ENCODE peak calls at places on chromosomes 7 and 10, in four cellular contexts. A, H, Q and C are unnamed samples.

GRCh38 chr7:120867932-120868331 is 10.0 kb upstream of the TSPAN12 start:
- DNase-seq in A (no peak), Q (no peak), H (no peak), C (no peak)

GRCh38 chr7:47088329-47089067 is 493.4 kb downstream of the TNS3 start:
- DNase-seq in Q (peak; percentile 77), H (peak; percentile 67), A (peak; percentile 65), C (no peak)

GRCh38 chr7:98565114-98565513 is 52.0 kb upstream of the NPTX2 start:
- DNase-seq in Q (no peak), H (no peak), A (no peak), C (no peak)

GRCh38 chr7:37062019-37062418 is 337.7 kb upstream of the AOAH start:
- DNase-seq in H (peak; percentile 44), Q (no peak), A (no peak), C (no peak)

GRCh38 chr7:150325110-150325611 is 1.8 kb upstream of the ACTR3C start:
- DNase-seq in A (no peak), H (peak; percentile 17), Q (no peak), C (no peak)

GRCh38 chr7:128164061-128164954 is 76.8 kb upstream of the LEP start:
- DNase-seq in H (peak; percentile 86), A (no peak), Q (peak; percentile 77), C (no peak)

GRCh38 chr10:63268798-63269503 is 135.8 kb downstream of the NRBF2 start:
- DNase-seq in A (peak; percentile 93), H (peak; percentile 97), Q (peak; percentile 81), C (peak; percentile 52)

GRCh38 chr7:148915211-148915610 is 31.1 kb upstream of the EZH2 start:
- DNase-seq in H (no peak), Q (no peak), A (no peak), C (no peak)

GRCh38 chr10:129727071-129727470 is 237.0 kb downstream of the EBF3 start:
- DNase-seq in A (no peak), H (no peak), Q (no peak), C (no peak)

GRCh38 chr10:46226900-46227558 is 59.8 kb upstream of the ANTXRL start:
- DNase-seq in H (no peak), A (no peak), Q (no peak), C (no peak)

GRCh38 chr10:132878730-132879407 is 63.5 kb downstream of the CFAP46 start:
- DNase-seq in H (no peak), A (no peak), Q (no peak), C (no peak)

GRCh38 chr7:29278362-29279070 is 83.9 kb downstream of the CHN2 start:
- DNase-seq in H (no peak), Q (no peak), A (no peak), C (no peak)

GRCh38 chr7:47185839-47186238 is 396.1 kb downstream of the TNS3 start:
- DNase-seq in H (no peak), A (no peak), Q (no peak), C (no peak)

GRCh38 chr7:99006739-99007424 is 128.6 kb downstream of the TRRAP start:
- DNase-seq in Q (no peak), A (no peak), H (no peak), C (no peak)

GRCh38 chr10:70052462-70053211 is at the start of gene MACROH2A2:
- DNase-seq in Q (peak; percentile 73), A (peak; percentile 59), H (peak; percentile 66), C (no peak)
- TF ChIP-seq CTCF in Q (no peak), A (peak; percentile 10), H (peak; percentile 44), C (no peak)

DNA sequence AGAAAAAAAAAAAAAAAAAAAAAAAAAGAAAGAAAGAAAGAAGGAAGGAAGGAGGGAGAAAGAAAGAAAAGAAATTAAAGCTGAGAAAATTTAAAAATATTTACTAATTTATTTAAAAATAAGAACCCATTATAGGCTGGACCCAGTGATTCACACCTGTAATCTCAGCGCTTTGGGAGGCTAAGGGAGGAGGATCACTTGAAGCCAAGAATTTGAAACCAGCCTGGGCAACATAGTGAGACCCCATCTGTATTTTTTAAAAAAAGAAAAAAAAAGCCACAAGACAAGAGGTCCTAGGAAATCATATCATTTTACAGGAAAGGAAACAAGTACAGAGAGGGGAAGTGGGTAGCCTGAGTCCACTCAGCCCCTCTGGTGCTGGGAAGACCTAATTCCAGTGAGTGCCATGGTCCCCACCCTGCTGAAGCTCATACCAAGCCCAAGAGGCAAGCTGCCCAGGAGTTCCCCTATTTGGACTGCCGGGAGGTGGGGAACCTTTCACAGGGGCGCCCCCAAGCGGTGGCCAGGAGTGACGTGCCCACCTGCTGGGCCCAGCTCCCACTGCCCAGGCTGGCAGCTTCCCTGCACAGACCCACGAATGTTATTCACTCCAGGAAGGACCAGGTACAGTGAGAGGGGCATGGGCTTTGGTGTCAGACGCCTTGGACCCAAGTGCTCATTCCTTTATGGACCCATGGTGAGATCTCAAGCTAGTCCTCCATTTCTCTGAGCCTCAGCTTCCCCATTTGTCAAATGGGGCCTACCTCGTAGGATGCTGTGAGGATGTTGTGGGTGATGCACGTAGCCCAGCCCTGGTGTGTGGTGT is 133.6 kb downstream of the ZMIZ1 start:
- DNase-seq in H (peak; percentile 29), Q (peak; percentile 75), A (no peak), C (peak; percentile 39)
- TF ChIP-seq CTCF in H (peak; percentile 55), Q (peak; percentile 80), A (peak; percentile 53), C (no peak)

DNA sequence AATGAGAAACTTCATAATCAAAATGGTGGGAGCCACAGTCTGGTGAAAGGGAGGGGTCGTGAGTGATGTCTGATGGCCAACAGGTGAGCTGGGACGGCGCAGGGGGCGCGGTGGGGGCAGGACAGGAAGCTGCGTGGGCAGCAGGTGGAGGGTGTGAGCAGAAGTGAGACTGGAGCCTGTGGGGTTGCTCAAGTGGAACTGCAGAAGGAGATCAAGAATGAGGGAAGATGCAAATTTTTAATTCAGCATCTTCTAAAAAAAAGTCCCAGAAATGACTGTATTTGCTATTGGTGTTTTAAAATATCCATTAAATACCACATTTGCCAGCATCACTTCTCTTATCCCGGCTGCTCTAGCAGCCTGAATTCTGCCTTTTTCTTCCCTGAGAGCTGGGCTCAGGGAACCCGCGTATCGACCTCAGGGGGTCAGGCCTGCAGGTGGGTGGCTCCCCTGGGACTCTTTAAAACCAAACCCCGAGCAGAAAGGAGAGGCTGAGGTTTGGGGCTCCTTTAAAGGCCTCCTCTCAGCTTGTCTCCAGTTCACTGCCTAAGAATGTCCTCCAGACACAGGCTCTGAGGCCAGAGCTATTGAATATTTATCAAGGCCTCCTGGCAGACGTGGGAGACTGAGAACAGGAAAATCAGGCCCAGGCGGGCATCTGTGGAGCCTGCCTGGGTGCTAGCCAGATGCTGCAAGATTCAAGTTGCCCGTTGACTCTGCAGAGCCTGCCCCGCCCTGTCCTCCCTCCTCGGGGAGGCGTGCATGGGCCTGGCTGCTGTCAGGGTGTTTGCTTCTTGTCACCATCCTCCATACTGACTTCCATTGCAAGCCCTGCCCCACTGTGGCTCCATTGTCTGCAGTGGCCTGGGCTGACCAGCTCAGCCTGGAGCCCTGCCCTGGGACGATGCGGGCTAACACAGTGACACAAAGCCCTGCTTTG is 53.9 kb downstream of the SYPL1 start:
- DNase-seq in Q (peak; percentile 69), A (no peak), H (no peak), C (peak; percentile 77)
- TF ChIP-seq CTCF in Q (no peak), A (no peak), H (no peak), C (no peak)

DNA sequence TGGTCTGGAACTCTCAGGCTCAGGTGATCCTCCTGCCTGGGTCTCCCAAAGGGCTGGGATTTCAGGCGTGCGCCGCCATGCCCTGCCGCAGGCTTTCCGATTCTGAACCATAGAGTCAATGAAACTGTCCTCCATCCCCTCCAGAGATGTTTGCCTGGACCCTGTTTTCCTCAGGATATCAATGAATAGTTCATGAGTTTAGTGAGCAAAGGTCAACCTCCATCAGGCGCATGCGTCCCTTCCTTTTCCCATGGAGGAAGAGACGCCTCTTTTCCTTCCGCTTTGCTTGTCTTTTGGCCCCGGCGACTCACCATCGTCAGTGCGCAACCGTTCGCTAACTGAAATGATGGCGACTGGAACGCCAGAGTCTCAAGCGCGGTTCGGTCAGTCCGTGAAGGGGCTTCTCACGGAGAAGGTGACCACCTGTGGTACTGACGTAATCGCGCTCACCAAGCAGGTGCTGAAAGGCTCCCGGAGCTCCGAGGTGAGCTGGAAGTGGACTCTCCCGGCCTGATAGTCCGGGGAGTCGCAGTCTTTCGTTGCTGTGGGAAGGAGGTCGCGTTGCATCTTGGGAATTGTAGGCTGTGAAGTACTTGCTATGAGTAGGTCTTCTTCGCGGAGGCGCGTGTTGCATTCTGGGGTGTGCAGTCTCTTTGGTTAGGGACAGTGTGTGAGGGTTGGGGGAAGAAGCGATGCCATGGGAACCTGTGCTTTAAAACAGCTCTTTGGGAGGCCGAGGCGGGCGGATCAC is at the start of gene BORCS7:
- DNase-seq in H (peak; percentile 97), Q (peak; percentile 81), A (peak; percentile 95), C (peak; percentile 72)
- TF ChIP-seq CTCF in H (no peak), Q (no peak), A (no peak), C (no peak)

GRCh38 chr10:120521880-120522279 is 64.9 kb downstream of the PLPP4 start:
- DNase-seq in H (no peak), A (no peak), Q (no peak), C (no peak)
- TF ChIP-seq CTCF in H (no peak), A (no peak), Q (no peak), C (no peak)

GRCh38 chr7:50806143-50806542 is 23.4 kb upstream of the GRB10 start:
- DNase-seq in Q (no peak), A (no peak), H (no peak), C (no peak)

GRCh38 chr7:50803359-50804337 is 21.0 kb upstream of the GRB10 start:
- DNase-seq in H (no peak), Q (no peak), A (no peak), C (no peak)

GRCh38 chr7:50805425-50806130 is 22.9 kb upstream of the GRB10 start:
- DNase-seq in H (no peak), A (no peak), Q (no peak), C (no peak)

GRCh38 chr7:50808282-50808888 is 25.7 kb upstream of the GRB10 start:
- DNase-seq in H (no peak), A (no peak), Q (no peak), C (no peak)

GRCh38 chr7:50807026-50807730 is 24.5 kb upstream of the GRB10 start:
- DNase-seq in H (no peak), Q (no peak), A (no peak), C (no peak)
- TF ChIP-seq CTCF in H (no peak), Q (no peak), A (no peak), C (no peak)